ENCODE peak calls at places on chromosome 4, in seven cellular contexts. M is endothelial cell of umbilical vein, U is upper lobe of right lung, D is BJ, N is Calu3, Q is choroid plexus epithelial cell, V is tibial nerve. K is an unnamed sample.
A peak's percentile ranks its signal among the peaks of the same experiment; 100 is the strongest.

GRCh38 chr4:155889036-155889793 is 14.3 kb upstream of the TDO2 start:
- DNase-seq in V (no peak), D (peak; percentile 64), N (peak; percentile 9), U (no peak), Q (peak; percentile 95), M (peak; percentile 11), K (no peak)

GRCh38 chr4:8144359-8144758 is 14.3 kb downstream of the ABLIM2 start:
- DNase-seq in Q (peak; percentile 18), V (no peak), U (no peak), D (no peak), M (no peak), N (no peak), K (no peak)

GRCh38 chr4:47577779-47578553 is 92.9 kb downstream of the ATP10D start:
- DNase-seq in M (peak; percentile 92), Q (peak; percentile 97), D (peak; percentile 84), V (peak; percentile 23), U (no peak), N (no peak), K (no peak)

GRCh38 chr4:30770049-30770549 is 49.9 kb downstream of the PCDH7 start:
- DNase-seq in U (no peak), V (no peak), N (no peak), M (peak; percentile 93), Q (peak; percentile 72), D (no peak), K (no peak)

GRCh38 chr4:52376107-52376704 is 282.9 kb downstream of the USP46 start:
- DNase-seq in N (peak; percentile 14), D (peak; percentile 4), V (peak; percentile 57), U (no peak), Q (peak; percentile 68), M (peak; percentile 51), K (no peak)

GRCh38 chr4:40912455-40913055 is 162.8 kb downstream of the NSUN7 start:
- DNase-seq in Q (peak; percentile 68), N (no peak), U (no peak), D (no peak), M (no peak), V (no peak), K (no peak)

GRCh38 chr4:66972087-66972486 is 573.2 kb downstream of the CENPC start:
- DNase-seq in D (no peak), V (no peak), U (no peak), N (no peak), Q (peak; percentile 5), M (no peak), K (no peak)

GRCh38 chr4:93710101-93710846 is 118.3 kb upstream of the ATOH1 start:
- DNase-seq in D (no peak), V (no peak), Q (no peak), U (no peak), N (peak; percentile 6), M (no peak), K (no peak)

GRCh38 chr4:52823478-52824092 is 38.5 kb upstream of the RASL11B start:
- DNase-seq in Q (peak; percentile 87), U (no peak), N (no peak), M (no peak), V (no peak), D (no peak), K (no peak)

GRCh38 chr4:109206610-109207009 is 95.8 kb downstream of the COL25A1 start:
- DNase-seq in M (no peak), V (no peak), Q (no peak), U (no peak), D (no peak), N (no peak), K (no peak)

GRCh38 chr4:73883306-73883705 is 14.1 kb downstream of the CXCL1 start:
- DNase-seq in D (no peak), Q (peak; percentile 77), V (no peak), U (no peak), M (peak; percentile 25), N (no peak), K (no peak)

GRCh38 chr4:163767993-163768392 is 273.5 kb downstream of the TMA16 start:
- DNase-seq in V (no peak), Q (no peak), D (no peak), U (no peak), M (no peak), N (no peak), K (no peak)

GRCh38 chr4:67871867-67872266 is 11.9 kb downstream of the TMPRSS11D start:
- DNase-seq in V (no peak), N (no peak), Q (peak; percentile 77), U (no peak), M (peak; percentile 74), D (no peak), K (no peak)

GRCh38 chr4:173370477-173371291 is at the start of gene SAP30:
- DNase-seq in V (peak; percentile 98), U (peak; percentile 99), M (peak; percentile 99), Q (peak; percentile 99), N (peak; percentile 91), D (peak; percentile 89), K (peak; percentile 99)

GRCh38 chr4:173289351-173289725 is 44.8 kb downstream of the HMGB2 start:
- DNase-seq in D (no peak), U (no peak), N (no peak), V (no peak), Q (no peak), M (no peak), K (no peak)

GRCh38 chr4:145824469-145824868 is 114.2 kb downstream of the ZNF827 start:
- DNase-seq in M (no peak), N (no peak), U (no peak), V (no peak), Q (no peak), D (no peak), K (no peak)

GRCh38 chr4:5751918-5752802 is 41.2 kb downstream of the EVC start:
- DNase-seq in M (peak; percentile 59), Q (peak; percentile 51), U (peak; percentile 44), N (no peak), V (no peak), D (no peak), K (peak; percentile 82)

GRCh38 chr4:75629239-75629638 is 1.1 kb downstream of the CDKL2 start:
- DNase-seq in D (no peak), U (no peak), M (no peak), V (no peak), N (no peak), Q (no peak), K (no peak)

GRCh38 chr4:184168406-184169019 is 49.2 kb downstream of the ENPP6 start:
- DNase-seq in V (peak; percentile 64), Q (peak; percentile 74), M (peak; percentile 53), N (peak; percentile 78), U (peak; percentile 87), D (no peak), K (peak; percentile 92)

GRCh38 chr4:87527446-87528240 is 1.5 kb downstream of the SPARCL1 start:
- DNase-seq in D (no peak), U (no peak), M (no peak), Q (peak; percentile 23), N (no peak), V (no peak), K (no peak)

GRCh38 chr4:152456609-152457008 is 79.3 kb downstream of the FBXW7 start:
- DNase-seq in Q (peak; percentile 21), N (no peak), D (no peak), V (no peak), U (no peak), M (no peak), K (no peak)

GRCh38 chr4:182973421-182974340 is 56.5 kb upstream of the DCTD start:
- DNase-seq in D (no peak), N (no peak), Q (peak; percentile 49), V (no peak), M (peak; percentile 49), U (no peak), K (no peak)

GRCh38 chr4:17707671-17708070 is 73.8 kb downstream of the FAM184B start:
- DNase-seq in U (no peak), V (no peak), D (no peak), M (no peak), Q (no peak), N (no peak), K (no peak)

GRCh38 chr4:187378441-187378840 is 617.1 kb upstream of the ZFP42 start:
- DNase-seq in Q (no peak), M (no peak), N (no peak), D (no peak), V (no peak), U (no peak), K (no peak)

GRCh38 chr4:187383181-187383580 is 612.4 kb upstream of the ZFP42 start:
- DNase-seq in U (no peak), Q (no peak), D (no peak), V (no peak), N (no peak), M (no peak), K (no peak)

GRCh38 chr4:187380181-187380581 is 615.4 kb upstream of the ZFP42 start:
- DNase-seq in D (no peak), N (peak; percentile 14), M (no peak), U (peak; percentile 68), V (no peak), Q (peak; percentile 18), K (no peak)
- TF ChIP-seq CTCF in D (peak; percentile 27), N (no peak), M (no peak), U (peak; percentile 22), V (no peak), Q (peak; percentile 40), K (no peak)

DNA sequence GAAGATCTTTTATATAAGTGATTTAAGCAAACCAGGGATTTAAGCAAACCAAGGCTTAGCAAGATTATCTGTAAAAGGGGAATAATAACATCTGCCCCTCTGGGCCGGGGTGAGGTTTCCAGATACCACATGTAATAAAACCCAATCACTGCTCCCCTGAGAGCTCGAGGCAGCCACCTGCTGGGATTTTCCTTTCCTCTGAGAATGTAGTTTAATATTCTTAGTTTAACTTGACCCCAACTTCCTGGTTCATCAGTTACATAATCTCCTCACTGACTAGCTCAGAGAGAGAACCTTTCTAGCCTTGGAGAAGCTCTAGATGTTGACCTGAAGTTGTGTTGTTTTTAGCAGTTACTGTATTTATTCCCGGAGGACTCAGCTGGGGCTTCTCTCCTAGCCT is 322.4 kb downstream of the ARHGAP10 start:
- DNase-seq in N (peak; percentile 12), Q (peak; percentile 70), U (no peak), M (peak; percentile 16), D (no peak), V (no peak), K (no peak)
- TF ChIP-seq CTCF in N (no peak), Q (peak; percentile 19), U (no peak), M (no peak), D (no peak), V (no peak), K (no peak)

GRCh38 chr4:113899260-113900177 is 79.9 kb downstream of the ARSJ start:
- DNase-seq in M (no peak), V (no peak), N (no peak), D (no peak), Q (no peak), U (no peak), K (no peak)

GRCh38 chr4:113888006-113888405 is 91.4 kb downstream of the ARSJ start:
- DNase-seq in D (no peak), Q (no peak), M (no peak), U (no peak), V (no peak), N (no peak), K (no peak)

DNA sequence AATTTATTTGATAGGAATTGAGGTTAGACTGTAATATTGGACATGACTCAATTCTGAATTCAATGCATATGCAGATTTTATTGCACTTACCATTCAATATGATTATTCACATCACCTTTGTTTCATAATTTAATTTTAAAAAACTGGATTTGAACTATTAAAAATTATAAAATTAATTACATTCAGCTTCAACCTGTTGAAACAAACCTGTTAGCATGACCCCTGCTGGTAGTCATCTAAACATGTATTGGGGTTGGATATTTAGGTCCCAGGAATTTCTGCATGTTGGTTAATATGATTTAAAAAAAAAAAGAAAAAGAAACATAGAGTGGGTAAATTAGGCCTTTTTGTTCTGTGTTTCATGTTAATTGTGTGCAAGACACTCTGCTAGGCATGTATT is 85.9 kb downstream of the ARSJ start:
- DNase-seq in D (no peak), V (no peak), N (no peak), Q (peak; percentile 56), M (peak; percentile 26), U (no peak), K (no peak)
- TF ChIP-seq CTCF in D (peak; percentile 23), V (no peak), N (no peak), Q (peak; percentile 44), M (no peak), U (peak; percentile 13), K (no peak)

GRCh38 chr4:116323606-116324005 is 761.8 kb downstream of the TRAM1L1 start:
- DNase-seq in N (no peak), M (no peak), U (no peak), Q (no peak), D (no peak), V (no peak), K (no peak)
- TF ChIP-seq CTCF in N (no peak), M (no peak), U (no peak), Q (no peak), D (no peak), V (no peak), K (no peak)

K was measured in osteocyte.